ENCODE peak calls at places on chromosomes 12 and 14, in six cellular contexts. One of them, this sample, is unnamed.

GRCh38 chr12:31732926-31733548 is 4.2 kb upstream of the AMN1 start:
- DNase-seq in mesothelial cell of epicardium: no peak
- DNase-seq in cardiac muscle cell: peak; percentile 80
- DNase-seq in fibroblast of pulmonary artery: peak; percentile 84
- DNase-seq in psoas muscle: no peak
- DNase-seq in kidney: no peak
- DNase-seq in this sample: no peak

GRCh38 chr14:38862381-38862780 is 240.7 kb downstream of the SEC23A start:
- DNase-seq in mesothelial cell of epicardium: no peak
- DNase-seq in cardiac muscle cell: no peak
- DNase-seq in fibroblast of pulmonary artery: no peak
- DNase-seq in psoas muscle: no peak
- DNase-seq in kidney: no peak
- DNase-seq in this sample: no peak

GRCh38 chr12:6277982-6278438 is 32.5 kb upstream of the PLEKHG6 start:
- DNase-seq in mesothelial cell of epicardium: no peak
- DNase-seq in cardiac muscle cell: no peak
- DNase-seq in fibroblast of pulmonary artery: no peak
- DNase-seq in psoas muscle: no peak
- DNase-seq in kidney: peak; percentile 88
- DNase-seq in this sample: no peak

GRCh38 chr14:75279153-75279738 is 618 bp downstream of the FOS start:
- DNase-seq in mesothelial cell of epicardium: no peak
- DNase-seq in cardiac muscle cell: peak; percentile 83
- DNase-seq in fibroblast of pulmonary artery: peak; percentile 75
- DNase-seq in psoas muscle: peak; percentile 84
- DNase-seq in kidney: peak; percentile 92
- DNase-seq in this sample: no peak

GRCh38 chr12:112843272-112843671 is 51.7 kb downstream of the RPH3A start:
- DNase-seq in mesothelial cell of epicardium: peak; percentile 33
- DNase-seq in cardiac muscle cell: peak; percentile 10
- DNase-seq in fibroblast of pulmonary artery: no peak
- DNase-seq in psoas muscle: no peak
- DNase-seq in kidney: no peak
- DNase-seq in this sample: no peak

GRCh38 chr14:45891417-45892080 is 638.5 kb upstream of the MIS18BP1 start:
- DNase-seq in mesothelial cell of epicardium: peak; percentile 52
- DNase-seq in cardiac muscle cell: no peak
- DNase-seq in fibroblast of pulmonary artery: no peak
- DNase-seq in psoas muscle: no peak
- DNase-seq in kidney: no peak
- DNase-seq in this sample: no peak

GRCh38 chr12:121089031-121089812 is 43.5 kb upstream of the P2RX7 start:
- DNase-seq in mesothelial cell of epicardium: no peak
- DNase-seq in cardiac muscle cell: peak; percentile 5
- DNase-seq in fibroblast of pulmonary artery: no peak
- DNase-seq in psoas muscle: no peak
- DNase-seq in kidney: no peak
- DNase-seq in this sample: no peak

GRCh38 chr14:66662374-66662773 is 154.4 kb downstream of the GPHN start:
- DNase-seq in mesothelial cell of epicardium: no peak
- DNase-seq in cardiac muscle cell: peak; percentile 29
- DNase-seq in fibroblast of pulmonary artery: peak; percentile 52
- DNase-seq in psoas muscle: no peak
- DNase-seq in kidney: no peak
- DNase-seq in this sample: no peak

GRCh38 chr12:119672194-119672593 is 4.3 kb downstream of the PRKAB1 start:
- DNase-seq in mesothelial cell of epicardium: no peak
- DNase-seq in cardiac muscle cell: no peak
- DNase-seq in fibroblast of pulmonary artery: no peak
- DNase-seq in psoas muscle: no peak
- DNase-seq in kidney: no peak
- DNase-seq in this sample: no peak

GRCh38 chr14:21734457-21735074 is 60.9 kb upstream of the OR4E1 start:
- DNase-seq in mesothelial cell of epicardium: no peak
- DNase-seq in cardiac muscle cell: peak; percentile 58
- DNase-seq in fibroblast of pulmonary artery: peak; percentile 68
- DNase-seq in psoas muscle: no peak
- DNase-seq in kidney: no peak
- DNase-seq in this sample: no peak

GRCh38 chr12:16198884-16199283 is 78.6 kb downstream of the SLC15A5 start:
- DNase-seq in mesothelial cell of epicardium: no peak
- DNase-seq in cardiac muscle cell: no peak
- DNase-seq in fibroblast of pulmonary artery: no peak
- DNase-seq in psoas muscle: no peak
- DNase-seq in kidney: no peak
- DNase-seq in this sample: no peak

GRCh38 chr12:30888241-30888640 is 38.3 kb upstream of the TSPAN11 start:
- DNase-seq in mesothelial cell of epicardium: no peak
- DNase-seq in cardiac muscle cell: no peak
- DNase-seq in fibroblast of pulmonary artery: no peak
- DNase-seq in psoas muscle: no peak
- DNase-seq in kidney: no peak
- DNase-seq in this sample: no peak

GRCh38 chr12:130184531-130185090 is 22.3 kb downstream of the FZD10 start:
- DNase-seq in mesothelial cell of epicardium: no peak
- DNase-seq in cardiac muscle cell: no peak
- DNase-seq in fibroblast of pulmonary artery: no peak
- DNase-seq in psoas muscle: no peak
- DNase-seq in kidney: no peak
- DNase-seq in this sample: no peak

GRCh38 chr12:104566244-104566993 is 109.7 kb downstream of the CHST11 start:
- DNase-seq in mesothelial cell of epicardium: no peak
- DNase-seq in cardiac muscle cell: no peak
- DNase-seq in fibroblast of pulmonary artery: no peak
- DNase-seq in psoas muscle: no peak
- DNase-seq in kidney: no peak
- DNase-seq in this sample: no peak

GRCh38 chr12:15045451-15045850 is 72.6 kb downstream of the PDE6H start:
- DNase-seq in mesothelial cell of epicardium: no peak
- DNase-seq in cardiac muscle cell: peak; percentile 3
- DNase-seq in fibroblast of pulmonary artery: no peak
- DNase-seq in psoas muscle: no peak
- DNase-seq in kidney: no peak
- DNase-seq in this sample: no peak

GRCh38 chr12:116406529-116406928 is 129.0 kb upstream of the MED13L start:
- DNase-seq in mesothelial cell of epicardium: no peak
- DNase-seq in cardiac muscle cell: peak; percentile 90
- DNase-seq in fibroblast of pulmonary artery: peak; percentile 91
- DNase-seq in psoas muscle: peak; percentile 97
- DNase-seq in kidney: peak; percentile 95
- DNase-seq in this sample: no peak

GRCh38 chr12:96220902-96221301 is 26.7 kb downstream of the ELK3 start:
- DNase-seq in mesothelial cell of epicardium: no peak
- DNase-seq in cardiac muscle cell: no peak
- DNase-seq in fibroblast of pulmonary artery: peak; percentile 33
- DNase-seq in psoas muscle: no peak
- DNase-seq in kidney: no peak
- DNase-seq in this sample: no peak

GRCh38 chr12:104057771-104058197 is 6.5 kb upstream of the HCFC2 start:
- DNase-seq in mesothelial cell of epicardium: no peak
- DNase-seq in cardiac muscle cell: peak; percentile 43
- DNase-seq in fibroblast of pulmonary artery: peak; percentile 51
- DNase-seq in psoas muscle: no peak
- DNase-seq in kidney: no peak
- DNase-seq in this sample: no peak

GRCh38 chr14:50320279-50320678 is 8.2 kb downstream of the DMAC2L start:
- DNase-seq in mesothelial cell of epicardium: no peak
- DNase-seq in cardiac muscle cell: peak; percentile 49
- DNase-seq in fibroblast of pulmonary artery: peak; percentile 63
- DNase-seq in psoas muscle: no peak
- DNase-seq in kidney: no peak
- DNase-seq in this sample: no peak

GRCh38 chr12:94305293-94305957 is 154.2 kb downstream of the CEP83 start:
- DNase-seq in mesothelial cell of epicardium: no peak
- DNase-seq in cardiac muscle cell: peak; percentile 16
- DNase-seq in fibroblast of pulmonary artery: no peak
- DNase-seq in psoas muscle: no peak
- DNase-seq in kidney: no peak
- DNase-seq in this sample: no peak

GRCh38 chr14:91985008-91985407 is 37.5 kb upstream of the FBLN5 start:
- DNase-seq in mesothelial cell of epicardium: no peak
- DNase-seq in cardiac muscle cell: peak; percentile 19
- DNase-seq in fibroblast of pulmonary artery: peak; percentile 48
- DNase-seq in psoas muscle: no peak
- DNase-seq in kidney: no peak
- DNase-seq in this sample: no peak

GRCh38 chr14:66600416-66600815 is 92.5 kb downstream of the GPHN start:
- DNase-seq in mesothelial cell of epicardium: no peak
- DNase-seq in cardiac muscle cell: peak; percentile 57
- DNase-seq in fibroblast of pulmonary artery: peak; percentile 70
- DNase-seq in psoas muscle: no peak
- DNase-seq in kidney: no peak
- DNase-seq in this sample: no peak

GRCh38 chr14:99035268-99035667 is 236.7 kb downstream of the BCL11B start:
- DNase-seq in mesothelial cell of epicardium: no peak
- DNase-seq in cardiac muscle cell: peak; percentile 51
- DNase-seq in fibroblast of pulmonary artery: peak; percentile 6
- DNase-seq in psoas muscle: peak; percentile 68
- DNase-seq in kidney: no peak
- DNase-seq in this sample: no peak

DNA sequence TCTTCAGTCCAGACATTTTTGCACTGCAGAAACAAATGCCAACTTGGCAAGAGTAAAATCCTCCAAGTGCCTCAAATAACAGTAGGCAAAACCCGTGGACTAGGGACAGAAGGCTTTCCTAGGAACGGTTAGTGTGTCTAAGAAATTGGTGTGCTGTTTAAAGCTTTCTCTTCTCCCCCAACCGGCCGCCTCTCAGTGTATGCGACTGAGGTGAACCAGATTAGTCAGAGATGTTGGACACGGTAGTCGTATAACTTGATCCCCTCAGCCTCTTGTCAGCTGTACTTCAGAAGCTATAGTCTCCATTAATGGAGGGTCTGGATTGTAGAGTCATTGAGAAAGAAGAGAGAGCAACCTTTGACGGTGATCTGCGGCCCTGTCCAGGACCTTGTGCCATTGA is 21.7 kb downstream of the PPFIBP1 start:
- DNase-seq in mesothelial cell of epicardium: no peak
- DNase-seq in cardiac muscle cell: no peak
- DNase-seq in fibroblast of pulmonary artery: no peak
- DNase-seq in psoas muscle: no peak
- DNase-seq in kidney: no peak
- DNase-seq in this sample: no peak
- TF ChIP-seq CTCF in mesothelial cell of epicardium: no peak
- TF ChIP-seq CTCF in cardiac muscle cell: no peak
- TF ChIP-seq CTCF in fibroblast of pulmonary artery: no peak
- TF ChIP-seq CTCF in psoas muscle: no peak
- TF ChIP-seq CTCF in kidney: no peak
- TF ChIP-seq CTCF in this sample: no peak

DNA sequence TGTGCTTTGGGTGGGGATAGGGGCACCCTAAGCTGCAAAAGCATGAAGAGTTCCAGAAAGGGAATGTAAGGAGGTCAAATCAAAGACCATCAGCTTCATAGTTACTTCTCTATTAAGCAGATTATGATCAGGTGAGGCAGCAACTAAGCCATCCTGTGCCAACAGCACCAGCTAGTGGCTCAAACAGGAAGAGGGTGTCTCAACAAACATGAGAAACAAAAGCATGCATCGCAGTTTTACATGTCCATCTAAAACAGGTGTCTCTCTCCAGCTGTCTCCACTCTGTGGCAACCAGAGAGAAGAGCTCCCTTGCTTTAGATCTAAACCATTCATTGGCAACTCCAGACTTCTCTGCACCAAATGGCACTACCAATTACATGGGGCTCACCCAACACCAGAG is 52.9 kb downstream of the ACTN1 start:
- DNase-seq in mesothelial cell of epicardium: no peak
- DNase-seq in cardiac muscle cell: no peak
- DNase-seq in fibroblast of pulmonary artery: peak; percentile 33
- DNase-seq in psoas muscle: no peak
- DNase-seq in kidney: no peak
- DNase-seq in this sample: no peak
- TF ChIP-seq CTCF in mesothelial cell of epicardium: no peak
- TF ChIP-seq CTCF in cardiac muscle cell: peak; percentile 36
- TF ChIP-seq CTCF in fibroblast of pulmonary artery: peak; percentile 56
- TF ChIP-seq CTCF in psoas muscle: no peak
- TF ChIP-seq CTCF in kidney: peak; percentile 11
- TF ChIP-seq CTCF in this sample: peak; percentile 73

GRCh38 chr12:171276-171675 is 42.7 kb downstream of the SLC6A12 start:
- DNase-seq in mesothelial cell of epicardium: no peak
- DNase-seq in cardiac muscle cell: no peak
- DNase-seq in fibroblast of pulmonary artery: no peak
- DNase-seq in psoas muscle: no peak
- DNase-seq in kidney: no peak
- DNase-seq in this sample: no peak

GRCh38 chr12:168763-169525 is 45.0 kb downstream of the SLC6A12 start:
- DNase-seq in mesothelial cell of epicardium: no peak
- DNase-seq in cardiac muscle cell: peak; percentile 47
- DNase-seq in fibroblast of pulmonary artery: peak; percentile 22
- DNase-seq in psoas muscle: no peak
- DNase-seq in kidney: no peak
- DNase-seq in this sample: no peak

GRCh38 chr12:170361-171225 is 43.4 kb downstream of the SLC6A12 start:
- DNase-seq in mesothelial cell of epicardium: no peak
- DNase-seq in cardiac muscle cell: no peak
- DNase-seq in fibroblast of pulmonary artery: no peak
- DNase-seq in psoas muscle: no peak
- DNase-seq in kidney: no peak
- DNase-seq in this sample: no peak

GRCh38 chr12:168201-168600 is 45.8 kb downstream of the SLC6A12 start:
- DNase-seq in mesothelial cell of epicardium: no peak
- DNase-seq in cardiac muscle cell: no peak
- DNase-seq in fibroblast of pulmonary artery: no peak
- DNase-seq in psoas muscle: no peak
- DNase-seq in kidney: no peak
- DNase-seq in this sample: no peak

GRCh38 chr12:169528-170360 is 44.2 kb downstream of the SLC6A12 start:
- DNase-seq in mesothelial cell of epicardium: no peak
- DNase-seq in cardiac muscle cell: no peak
- DNase-seq in fibroblast of pulmonary artery: no peak
- DNase-seq in psoas muscle: no peak
- DNase-seq in kidney: no peak
- DNase-seq in this sample: no peak
- TF ChIP-seq CTCF in mesothelial cell of epicardium: no peak
- TF ChIP-seq CTCF in cardiac muscle cell: peak; percentile 8
- TF ChIP-seq CTCF in fibroblast of pulmonary artery: no peak
- TF ChIP-seq CTCF in psoas muscle: no peak
- TF ChIP-seq CTCF in kidney: no peak
- TF ChIP-seq CTCF in this sample: peak; percentile 30

GRCh38 chr12:3002636-3003035 is 43.4 kb downstream of the TEAD4 start:
- DNase-seq in mesothelial cell of epicardium: no peak
- DNase-seq in cardiac muscle cell: no peak
- DNase-seq in fibroblast of pulmonary artery: no peak
- DNase-seq in psoas muscle: peak; percentile 58
- DNase-seq in kidney: peak; percentile 51
- DNase-seq in this sample: no peak

GRCh38 chr12:3000548-3001275 is 41.5 kb downstream of the TEAD4 start:
- DNase-seq in mesothelial cell of epicardium: no peak
- DNase-seq in cardiac muscle cell: no peak
- DNase-seq in fibroblast of pulmonary artery: no peak
- DNase-seq in psoas muscle: no peak
- DNase-seq in kidney: no peak
- DNase-seq in this sample: no peak

GRCh38 chr12:3005736-3006135 is 46.5 kb downstream of the TEAD4 start:
- DNase-seq in mesothelial cell of epicardium: no peak
- DNase-seq in cardiac muscle cell: no peak
- DNase-seq in fibroblast of pulmonary artery: no peak
- DNase-seq in psoas muscle: no peak
- DNase-seq in kidney: no peak
- DNase-seq in this sample: no peak

GRCh38 chr12:3004655-3005565 is 45.7 kb downstream of the TEAD4 start:
- DNase-seq in mesothelial cell of epicardium: no peak
- DNase-seq in cardiac muscle cell: no peak
- DNase-seq in fibroblast of pulmonary artery: peak; percentile 7
- DNase-seq in psoas muscle: peak; percentile 49
- DNase-seq in kidney: no peak
- DNase-seq in this sample: no peak

GRCh38 chr12:3003593-3003992 is 44.4 kb downstream of the TEAD4 start:
- DNase-seq in mesothelial cell of epicardium: no peak
- DNase-seq in cardiac muscle cell: no peak
- DNase-seq in fibroblast of pulmonary artery: no peak
- DNase-seq in psoas muscle: peak; percentile 60
- DNase-seq in kidney: no peak
- DNase-seq in this sample: no peak
- TF ChIP-seq CTCF in mesothelial cell of epicardium: no peak
- TF ChIP-seq CTCF in cardiac muscle cell: no peak
- TF ChIP-seq CTCF in fibroblast of pulmonary artery: no peak
- TF ChIP-seq CTCF in psoas muscle: peak; percentile 45
- TF ChIP-seq CTCF in kidney: no peak
- TF ChIP-seq CTCF in this sample: no peak